ENCODE peak calls at places on chromosomes 6 and 20, in nine cellular contexts. O, V, W, U, L, K, E, M and G are unnamed samples.

GRCh38 chr6:28355743-28356665 is 6.3 kb downstream of the ZKSCAN3 start:
- DNase-seq in O (peak), V (peak), W (peak), U (peak), L (peak), K (peak), E (peak), M (peak), G (peak)

GRCh38 chr6:43834528-43835145 is 64.6 kb downstream of the VEGFA start:
- DNase-seq in O (no peak), V (no peak), W (no peak), U (no peak), L (no peak), K (no peak), E (no peak), M (no peak), G (no peak)

GRCh38 chr20:38590682-38591483 is 9.9 kb downstream of the ADIG start:
- DNase-seq in O (no peak), V (no peak), W (peak), U (no peak), L (no peak), K (no peak), E (no peak), M (peak), G (no peak)

GRCh38 chr6:136860043-136860442 is 37.7 kb downstream of the PEX7 start:
- DNase-seq in O (no peak), V (no peak), W (no peak), U (no peak), L (no peak), K (no peak), E (no peak), M (no peak), G (no peak)

GRCh38 chr20:26208296-26209091 is 511.8 kb upstream of the ZNF337 start:
- DNase-seq in O (no peak), V (no peak), W (no peak), U (peak), L (no peak), K (no peak), E (no peak), M (peak), G (peak)

GRCh38 chr20:18543932-18544331 is 23.3 kb upstream of the SMIM26 start:
- DNase-seq in O (no peak), V (peak), W (no peak), U (peak), L (no peak), K (no peak), E (peak), M (no peak), G (no peak)

GRCh38 chr20:40838516-40838915 is 149.5 kb upstream of the MAFB start:
- DNase-seq in O (no peak), V (no peak), W (no peak), U (no peak), L (no peak), K (no peak), E (no peak), M (no peak), G (no peak)

GRCh38 chr20:32164984-32165735 is 42.4 kb downstream of the PLAGL2 start:
- DNase-seq in O (peak), V (no peak), W (no peak), U (no peak), L (no peak), K (no peak), E (no peak), M (peak), G (no peak)

GRCh38 chr6:95142101-95142500 is 435.2 kb upstream of the MANEA start:
- DNase-seq in O (no peak), V (no peak), W (no peak), U (no peak), L (no peak), K (no peak), E (no peak), M (no peak), G (no peak)

GRCh38 chr6:158611600-158612041 is 32.9 kb downstream of the DYNLT1 start:
- DNase-seq in O (no peak), V (no peak), W (no peak), U (no peak), L (peak), K (no peak), E (no peak), M (peak), G (peak)

GRCh38 chr6:158706369-158706982 is 56.6 kb downstream of the SYTL3 start:
- DNase-seq in O (peak), V (peak), W (peak), U (peak), L (peak), K (peak), E (peak), M (peak), G (no peak)

GRCh38 chr6:98041072-98041471 is 758.1 kb upstream of the MMS22L start:
- DNase-seq in O (no peak), V (no peak), W (no peak), U (no peak), L (no peak), K (no peak), E (no peak), M (no peak), G (no peak)

GRCh38 chr6:98037571-98037970 is 754.6 kb upstream of the MMS22L start:
- DNase-seq in O (no peak), V (no peak), W (no peak), U (no peak), L (no peak), K (no peak), E (no peak), M (no peak), G (no peak)

GRCh38 chr6:98041921-98042320 is 758.9 kb upstream of the MMS22L start:
- DNase-seq in O (no peak), V (no peak), W (no peak), U (no peak), L (no peak), K (no peak), E (no peak), M (no peak), G (no peak)

GRCh38 chr6:98039443-98039842 is 756.4 kb upstream of the MMS22L start:
- DNase-seq in O (no peak), V (no peak), W (no peak), U (no peak), L (no peak), K (no peak), E (no peak), M (no peak), G (no peak)

GRCh38 chr6:98039876-98040605 is 757.0 kb upstream of the MMS22L start:
- DNase-seq in O (peak), V (no peak), W (no peak), U (no peak), L (no peak), K (peak), E (no peak), M (peak), G (no peak)
- TF ChIP-seq CTCF in O (no peak), V (peak), W (no peak), U (peak), L (no peak), K (no peak), E (peak), M (peak), G (peak)

DNA sequence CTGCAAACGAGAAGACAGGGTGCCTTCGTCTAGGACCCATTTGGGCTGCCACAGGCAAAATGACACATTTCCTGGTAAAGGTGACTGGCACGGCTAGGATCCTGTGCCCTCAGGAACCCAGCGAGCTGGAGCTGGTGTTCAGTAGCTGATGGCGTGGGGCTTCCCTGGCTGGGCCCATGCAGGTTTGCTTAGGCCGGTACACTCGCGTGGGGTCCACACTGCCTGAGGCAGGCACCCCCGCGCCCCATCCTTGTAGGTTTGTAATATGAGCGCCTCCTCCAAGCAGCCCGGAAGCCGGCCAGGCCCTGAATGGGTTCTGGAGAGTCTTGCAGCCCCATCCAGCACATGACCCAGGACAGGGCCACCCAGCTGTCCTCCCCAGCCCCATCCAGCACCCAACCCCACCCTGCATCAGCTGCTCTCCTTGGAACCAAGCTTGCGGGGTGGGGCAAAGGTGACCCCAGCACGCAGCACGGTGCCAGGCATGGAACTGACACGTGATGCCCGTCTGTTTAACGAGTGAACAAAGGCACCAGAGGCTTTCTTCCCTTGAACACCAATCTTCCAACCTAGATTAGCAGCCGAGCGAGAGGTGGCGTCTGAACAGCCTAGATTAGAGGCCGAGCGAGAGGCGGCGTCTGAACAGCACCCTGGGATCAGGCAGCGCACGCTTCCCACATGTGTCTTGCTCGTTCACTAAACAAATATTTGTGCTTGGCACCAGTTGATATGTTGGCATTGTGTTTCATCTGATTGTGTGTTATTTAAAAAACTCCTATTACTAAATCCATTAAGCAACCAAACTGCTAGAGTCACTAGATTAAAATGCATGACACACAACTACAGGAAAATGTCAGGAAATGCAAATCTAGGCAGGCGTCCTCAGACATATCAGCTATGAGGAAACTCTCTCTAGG is 112.1 kb downstream of the DLL1 start:
- DNase-seq in O (peak), V (peak), W (peak), U (no peak), L (no peak), K (peak), E (peak), M (peak), G (peak)
- TF ChIP-seq CTCF in O (no peak), V (peak), W (no peak), U (no peak), L (no peak), K (no peak), E (no peak), M (no peak), G (no peak)

DNA sequence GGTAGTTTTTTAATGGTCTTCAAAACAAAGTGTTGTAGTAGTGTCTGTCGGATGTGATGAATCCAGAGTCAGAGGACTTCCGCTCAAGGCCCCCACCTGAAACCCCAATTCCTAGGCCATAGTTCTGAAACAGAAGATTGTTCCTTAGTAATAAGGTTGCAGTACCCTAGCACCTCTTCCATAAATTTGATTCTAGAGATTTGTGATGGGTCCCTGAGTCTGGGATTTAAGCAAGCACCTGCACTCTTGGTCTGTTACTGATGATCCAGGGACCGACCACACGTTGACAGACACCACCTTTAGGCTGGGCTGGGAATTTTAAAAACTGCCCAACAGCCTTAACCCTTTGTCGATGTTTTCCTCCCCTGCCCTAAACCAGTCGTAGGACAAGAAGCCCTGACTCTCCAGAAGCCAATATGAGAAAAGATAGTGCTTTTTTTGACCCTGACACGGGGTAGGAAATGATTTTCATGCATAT is 1.2 kb downstream of the KCTD20 start:
- DNase-seq in O (peak), V (no peak), W (peak), U (no peak), L (peak), K (peak), E (no peak), M (peak), G (no peak)
- TF ChIP-seq CTCF in O (peak), V (peak), W (peak), U (no peak), L (peak), K (no peak), E (no peak), M (peak), G (peak)

DNA sequence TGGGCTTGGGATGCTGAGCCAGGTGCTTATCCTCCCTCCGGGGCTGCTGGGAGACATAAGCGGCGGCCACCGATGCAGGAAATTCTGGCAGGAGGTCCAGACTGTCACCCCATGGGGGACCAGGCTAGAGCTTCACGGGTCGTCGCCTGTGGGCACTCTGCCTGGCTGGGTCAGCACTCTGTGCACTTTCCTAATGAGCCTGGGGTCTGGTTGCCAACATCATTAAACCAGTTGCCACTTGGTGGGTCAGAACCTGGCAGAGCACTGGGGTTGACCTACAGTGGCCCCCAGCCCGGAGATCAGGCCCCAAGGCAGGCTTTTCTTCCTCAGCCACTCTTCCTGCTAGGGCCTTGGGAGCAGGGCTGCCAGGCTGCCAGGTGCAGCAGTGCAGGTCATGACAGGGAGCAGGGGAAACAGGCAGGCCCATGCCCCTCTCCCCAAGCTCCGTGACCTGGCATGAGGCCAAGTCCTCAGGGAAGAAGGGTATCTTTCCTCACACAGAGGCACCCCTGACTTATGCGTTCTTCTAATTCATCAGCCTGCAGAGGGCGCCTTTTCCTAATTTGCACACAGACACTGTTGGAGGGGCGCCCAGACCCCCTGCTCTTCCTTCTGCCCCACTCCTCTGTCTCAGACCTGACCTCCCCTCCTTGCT is 154.5 kb upstream of the MLN start:
- DNase-seq in O (no peak), V (no peak), W (no peak), U (no peak), L (no peak), K (no peak), E (no peak), M (peak), G (no peak)
- TF ChIP-seq CTCF in O (no peak), V (peak), W (peak), U (peak), L (peak), K (peak), E (no peak), M (peak), G (peak)

GRCh38 chr6:6764764-6765434 is 176.4 kb downstream of the LY86 start:
- DNase-seq in O (no peak), V (no peak), W (no peak), U (no peak), L (no peak), K (no peak), E (no peak), M (no peak), G (no peak)
- TF ChIP-seq CTCF in O (no peak), V (no peak), W (no peak), U (no peak), L (no peak), K (no peak), E (no peak), M (no peak), G (no peak)

DNA sequence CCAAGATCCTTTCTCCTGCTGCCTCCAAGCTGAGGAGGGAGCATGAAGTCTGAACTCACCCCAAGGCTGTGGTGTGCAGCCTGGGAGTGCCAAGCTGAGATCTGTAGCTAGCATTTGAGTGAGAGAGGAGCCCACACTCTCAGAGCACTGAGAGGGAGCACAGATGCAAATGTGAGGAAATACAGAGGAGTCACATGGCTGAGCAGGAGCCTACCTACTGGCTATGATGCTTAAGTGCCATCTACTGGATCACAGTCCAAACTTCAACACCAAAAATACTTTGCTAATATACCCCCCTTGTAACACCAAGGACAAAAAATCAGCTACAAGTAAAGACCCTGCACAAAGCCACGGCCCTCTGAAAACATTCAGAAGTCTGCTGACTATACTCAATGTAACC is 94.4 kb upstream of the IMPG1 start:
- DNase-seq in O (no peak), V (no peak), W (no peak), U (no peak), L (no peak), K (no peak), E (no peak), M (no peak), G (no peak)
- TF ChIP-seq CTCF in O (no peak), V (no peak), W (no peak), U (no peak), L (no peak), K (no peak), E (no peak), M (no peak), G (no peak)

DNA sequence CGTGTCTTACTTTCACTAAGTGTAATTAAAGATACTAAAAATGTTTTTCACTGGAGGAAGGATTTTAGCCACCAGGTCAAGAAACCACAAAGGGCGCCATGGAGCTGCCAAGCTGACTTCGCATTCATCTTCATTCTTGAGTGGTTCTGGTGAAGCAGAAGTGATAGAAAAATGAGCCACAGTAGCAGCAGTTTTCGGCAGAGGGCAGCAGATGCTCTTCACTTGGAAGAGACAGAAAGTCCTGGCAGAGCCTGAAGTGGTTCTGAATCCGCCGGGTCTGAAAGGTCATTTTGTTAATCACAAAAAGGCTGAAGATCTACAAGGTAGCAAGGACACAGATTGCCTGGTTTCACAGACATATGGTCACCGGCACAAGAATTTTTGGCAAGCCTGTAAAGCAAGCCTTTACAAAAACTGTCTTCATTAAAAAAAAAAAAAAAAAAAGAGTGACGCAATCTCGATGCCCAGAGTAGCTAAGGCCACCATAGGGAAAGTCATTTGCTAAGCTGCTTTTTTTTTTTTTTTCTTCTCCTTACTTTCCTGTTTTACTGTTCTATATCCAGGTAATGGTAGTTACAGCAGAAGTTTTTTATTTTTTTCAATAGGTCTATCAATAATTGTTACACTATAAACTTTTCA is 345.1 kb upstream of the AGPAT4 start:
- DNase-seq in O (peak), V (peak), W (no peak), U (no peak), L (peak), K (peak), E (peak), M (peak), G (no peak)
- TF ChIP-seq CTCF in O (peak), V (peak), W (peak), U (peak), L (peak), K (peak), E (peak), M (peak), G (peak)

GRCh38 chr6:160730911-160731310 is 28.9 kb downstream of the PLG start:
- DNase-seq in O (no peak), V (no peak), W (no peak), U (no peak), L (peak), K (no peak), E (no peak), M (no peak), G (no peak)
- TF ChIP-seq CTCF in O (peak), V (no peak), W (peak), U (no peak), L (peak), K (peak), E (no peak), M (peak), G (peak)

GRCh38 chr20:10701607-10702006 is 27.8 kb upstream of the JAG1 start:
- DNase-seq in O (no peak), V (no peak), W (no peak), U (no peak), L (no peak), K (no peak), E (no peak), M (no peak), G (no peak)
- TF ChIP-seq CTCF in O (no peak), V (no peak), W (peak), U (no peak), L (no peak), K (no peak), E (no peak), M (peak), G (peak)